ENCODE peak calls at places on chromosomes 4 and X, in ten cellular contexts. One of them, this sample, is unnamed.

GRCh38 chr4:7524841-7525240 is 90.1 kb upstream of the PSAPL1 start:
- DNase-seq in upper lobe of left lung: peak
- DNase-seq in GM12878: no peak
- DNase-seq in Panc1: no peak
- DNase-seq in HL-60: no peak
- DNase-seq in HCT116: no peak
- DNase-seq in suprapubic skin: no peak
- DNase-seq in breast epithelium: no peak
- DNase-seq in HepG2: no peak
- DNase-seq in prostate gland: no peak
- DNase-seq in this sample: no peak

GRCh38 chr4:108449139-108449538 is 171.2 kb upstream of the RPL34 start:
- DNase-seq in GM12878: no peak
- DNase-seq in Panc1: no peak
- DNase-seq in HCT116: no peak
- DNase-seq in HepG2: no peak
- DNase-seq in breast epithelium: no peak
- DNase-seq in HL-60: no peak
- DNase-seq in upper lobe of left lung: no peak
- DNase-seq in prostate gland: no peak
- DNase-seq in suprapubic skin: no peak
- DNase-seq in this sample: no peak

GRCh38 chr4:171846232-171846631 is 33.0 kb downstream of the GALNTL6 start:
- DNase-seq in Panc1: peak
- DNase-seq in HCT116: peak
- DNase-seq in HepG2: peak
- DNase-seq in GM12878: no peak
- DNase-seq in HL-60: peak
- DNase-seq in suprapubic skin: no peak
- DNase-seq in upper lobe of left lung: no peak
- DNase-seq in breast epithelium: no peak
- DNase-seq in prostate gland: no peak
- DNase-seq in this sample: no peak

GRCh38 chr4:26779674-26780073 is 81.0 kb upstream of the STIM2 start:
- DNase-seq in HepG2: no peak
- DNase-seq in HCT116: peak
- DNase-seq in upper lobe of left lung: no peak
- DNase-seq in Panc1: no peak
- DNase-seq in breast epithelium: no peak
- DNase-seq in suprapubic skin: no peak
- DNase-seq in GM12878: no peak
- DNase-seq in HL-60: no peak
- DNase-seq in prostate gland: peak
- DNase-seq in this sample: no peak

GRCh38 chrX:131746491-131746968 is 202.7 kb downstream of the OR13H1 start:
- DNase-seq in HL-60: no peak
- DNase-seq in suprapubic skin: peak
- DNase-seq in breast epithelium: no peak
- DNase-seq in Panc1: peak
- DNase-seq in prostate gland: no peak
- DNase-seq in upper lobe of left lung: no peak
- DNase-seq in GM12878: peak
- DNase-seq in HCT116: peak
- DNase-seq in HepG2: no peak
- DNase-seq in this sample: no peak

GRCh38 chrX:136030357-136031225 is 45.4 kb downstream of the SLC9A6 start:
- DNase-seq in suprapubic skin: peak
- DNase-seq in breast epithelium: no peak
- DNase-seq in HL-60: no peak
- DNase-seq in Panc1: no peak
- DNase-seq in HepG2: no peak
- DNase-seq in prostate gland: no peak
- DNase-seq in upper lobe of left lung: no peak
- DNase-seq in HCT116: no peak
- DNase-seq in GM12878: no peak
- DNase-seq in this sample: no peak

GRCh38 chr4:90444904-90445303 is 317.7 kb downstream of the CCSER1 start:
- DNase-seq in HepG2: no peak
- DNase-seq in breast epithelium: no peak
- DNase-seq in HCT116: no peak
- DNase-seq in GM12878: no peak
- DNase-seq in prostate gland: no peak
- DNase-seq in Panc1: no peak
- DNase-seq in HL-60: no peak
- DNase-seq in upper lobe of left lung: no peak
- DNase-seq in suprapubic skin: no peak
- DNase-seq in this sample: no peak

GRCh38 chr4:165328101-165328425 is 594 bp downstream of the MSMO1 start:
- DNase-seq in breast epithelium: no peak
- DNase-seq in upper lobe of left lung: no peak
- DNase-seq in GM12878: no peak
- DNase-seq in Panc1: no peak
- DNase-seq in HL-60: no peak
- DNase-seq in prostate gland: no peak
- DNase-seq in HepG2: no peak
- DNase-seq in HCT116: no peak
- DNase-seq in suprapubic skin: no peak
- DNase-seq in this sample: no peak

GRCh38 chr4:65195002-65195401 is 475.3 kb downstream of the EPHA5 start:
- DNase-seq in suprapubic skin: no peak
- DNase-seq in upper lobe of left lung: peak
- DNase-seq in prostate gland: no peak
- DNase-seq in Panc1: no peak
- DNase-seq in HepG2: no peak
- DNase-seq in breast epithelium: no peak
- DNase-seq in HCT116: no peak
- DNase-seq in GM12878: no peak
- DNase-seq in HL-60: no peak
- DNase-seq in this sample: no peak

GRCh38 chr4:54165011-54165410 is 64.1 kb upstream of the PDGFRA start:
- DNase-seq in HepG2: no peak
- DNase-seq in upper lobe of left lung: no peak
- DNase-seq in GM12878: no peak
- DNase-seq in breast epithelium: no peak
- DNase-seq in HCT116: no peak
- DNase-seq in Panc1: no peak
- DNase-seq in HL-60: no peak
- DNase-seq in suprapubic skin: no peak
- DNase-seq in prostate gland: no peak
- DNase-seq in this sample: no peak

GRCh38 chr4:119209586-119209985 is 2.9 kb upstream of the USP53 start:
- DNase-seq in GM12878: no peak
- DNase-seq in Panc1: no peak
- DNase-seq in HepG2: no peak
- DNase-seq in HCT116: peak
- DNase-seq in breast epithelium: no peak
- DNase-seq in prostate gland: no peak
- DNase-seq in suprapubic skin: no peak
- DNase-seq in upper lobe of left lung: no peak
- DNase-seq in HL-60: no peak
- DNase-seq in this sample: no peak
- TF ChIP-seq POLR2AphosphoS5 in GM12878: no peak
- TF ChIP-seq POLR2AphosphoS5 in Panc1: no peak
- TF ChIP-seq POLR2AphosphoS5 in HepG2: no peak
- TF ChIP-seq POLR2AphosphoS5 in HCT116: no peak
- TF ChIP-seq POLR2AphosphoS5 in breast epithelium: no peak
- TF ChIP-seq POLR2AphosphoS5 in prostate gland: no peak
- TF ChIP-seq POLR2AphosphoS5 in suprapubic skin: no peak
- TF ChIP-seq POLR2AphosphoS5 in upper lobe of left lung: no peak
- TF ChIP-seq POLR2AphosphoS5 in HL-60: no peak
- TF ChIP-seq POLR2AphosphoS5 in this sample: no peak

GRCh38 chrX:43827791-43828190 is 54.5 kb downstream of the MAOB start:
- DNase-seq in HCT116: no peak
- DNase-seq in upper lobe of left lung: no peak
- DNase-seq in Panc1: no peak
- DNase-seq in suprapubic skin: no peak
- DNase-seq in breast epithelium: no peak
- DNase-seq in HL-60: no peak
- DNase-seq in HepG2: no peak
- DNase-seq in prostate gland: no peak
- DNase-seq in GM12878: no peak
- DNase-seq in this sample: no peak
- TF ChIP-seq POLR2AphosphoS5 in HCT116: no peak
- TF ChIP-seq POLR2AphosphoS5 in upper lobe of left lung: no peak
- TF ChIP-seq POLR2AphosphoS5 in Panc1: no peak
- TF ChIP-seq POLR2AphosphoS5 in suprapubic skin: no peak
- TF ChIP-seq POLR2AphosphoS5 in breast epithelium: no peak
- TF ChIP-seq POLR2AphosphoS5 in HL-60: no peak
- TF ChIP-seq POLR2AphosphoS5 in HepG2: no peak
- TF ChIP-seq POLR2AphosphoS5 in prostate gland: no peak
- TF ChIP-seq POLR2AphosphoS5 in GM12878: no peak
- TF ChIP-seq POLR2AphosphoS5 in this sample: no peak

GRCh38 chr4:140152015-140152703 is 1.8 kb downstream of the MAML3 start:
- DNase-seq in prostate gland: peak
- DNase-seq in Panc1: no peak
- DNase-seq in upper lobe of left lung: peak
- DNase-seq in suprapubic skin: peak
- DNase-seq in breast epithelium: peak
- DNase-seq in GM12878: no peak
- DNase-seq in HL-60: peak
- DNase-seq in HCT116: peak
- DNase-seq in HepG2: no peak
- DNase-seq in this sample: peak
- TF ChIP-seq POLR2AphosphoS5 in prostate gland: no peak
- TF ChIP-seq POLR2AphosphoS5 in Panc1: no peak
- TF ChIP-seq POLR2AphosphoS5 in upper lobe of left lung: no peak
- TF ChIP-seq POLR2AphosphoS5 in suprapubic skin: no peak
- TF ChIP-seq POLR2AphosphoS5 in breast epithelium: peak
- TF ChIP-seq POLR2AphosphoS5 in GM12878: no peak
- TF ChIP-seq POLR2AphosphoS5 in HL-60: no peak
- TF ChIP-seq POLR2AphosphoS5 in HCT116: peak
- TF ChIP-seq POLR2AphosphoS5 in HepG2: no peak
- TF ChIP-seq POLR2AphosphoS5 in this sample: no peak

GRCh38 chr4:184263461-184263860 is 45.8 kb upstream of the ENPP6 start:
- DNase-seq in breast epithelium: no peak
- DNase-seq in HepG2: no peak
- DNase-seq in HL-60: no peak
- DNase-seq in prostate gland: no peak
- DNase-seq in HCT116: no peak
- DNase-seq in GM12878: no peak
- DNase-seq in suprapubic skin: no peak
- DNase-seq in upper lobe of left lung: no peak
- DNase-seq in Panc1: no peak
- DNase-seq in this sample: no peak

GRCh38 chr4:184265566-184266351 is 48.1 kb upstream of the ENPP6 start:
- DNase-seq in HCT116: peak
- DNase-seq in HL-60: no peak
- DNase-seq in upper lobe of left lung: no peak
- DNase-seq in HepG2: no peak
- DNase-seq in prostate gland: no peak
- DNase-seq in suprapubic skin: no peak
- DNase-seq in Panc1: peak
- DNase-seq in GM12878: no peak
- DNase-seq in breast epithelium: no peak
- DNase-seq in this sample: no peak

GRCh38 chr4:184262901-184263300 is 45.2 kb upstream of the ENPP6 start:
- DNase-seq in GM12878: no peak
- DNase-seq in Panc1: no peak
- DNase-seq in HepG2: no peak
- DNase-seq in breast epithelium: no peak
- DNase-seq in upper lobe of left lung: no peak
- DNase-seq in suprapubic skin: no peak
- DNase-seq in HL-60: no peak
- DNase-seq in HCT116: no peak
- DNase-seq in prostate gland: no peak
- DNase-seq in this sample: no peak

GRCh38 chr4:184261246-184261645 is 43.6 kb upstream of the ENPP6 start:
- DNase-seq in Panc1: no peak
- DNase-seq in GM12878: no peak
- DNase-seq in prostate gland: no peak
- DNase-seq in breast epithelium: no peak
- DNase-seq in HCT116: no peak
- DNase-seq in suprapubic skin: no peak
- DNase-seq in upper lobe of left lung: no peak
- DNase-seq in HL-60: peak
- DNase-seq in HepG2: no peak
- DNase-seq in this sample: no peak

DNA sequence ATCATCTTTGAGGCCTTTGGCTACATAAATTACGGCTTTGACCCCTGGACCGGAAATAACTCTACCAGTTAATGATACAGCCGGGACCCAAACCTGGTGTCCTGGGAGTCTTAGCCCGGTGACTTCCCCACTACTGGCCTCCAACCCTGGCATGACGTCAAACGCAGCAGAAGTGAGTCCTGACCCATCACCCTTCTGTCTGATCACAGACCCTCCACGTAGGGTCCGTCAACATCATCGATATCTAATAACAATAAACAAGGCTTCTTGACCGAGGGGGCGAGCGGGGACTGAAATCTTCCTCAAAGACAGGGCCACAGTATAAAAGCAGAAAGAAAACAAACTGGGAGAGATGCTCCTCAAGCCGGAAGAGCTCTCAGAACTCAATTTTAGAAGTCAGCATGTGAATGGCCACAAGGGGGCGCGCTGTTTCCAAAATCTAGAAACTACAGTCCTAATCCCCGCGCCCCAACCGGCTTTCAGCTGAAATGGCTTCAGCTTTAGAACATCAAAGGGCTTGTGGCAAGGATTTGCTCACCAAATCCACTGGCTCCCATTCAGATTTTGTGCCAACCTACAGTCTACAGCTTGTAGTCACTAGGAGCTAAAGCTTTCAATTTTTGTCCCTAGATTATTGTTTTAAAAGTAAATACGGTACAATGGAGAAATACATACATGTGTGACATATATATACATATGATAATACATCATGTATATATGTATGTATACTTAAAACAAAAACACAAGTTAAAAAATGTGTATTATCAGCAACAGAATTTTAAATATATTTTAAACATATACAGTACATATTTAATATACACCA is 46.4 kb upstream of the ENPP6 start:
- DNase-seq in upper lobe of left lung: no peak
- DNase-seq in HCT116: peak
- DNase-seq in suprapubic skin: peak
- DNase-seq in GM12878: no peak
- DNase-seq in HepG2: peak
- DNase-seq in Panc1: peak
- DNase-seq in breast epithelium: peak
- DNase-seq in HL-60: peak
- DNase-seq in prostate gland: peak
- DNase-seq in this sample: no peak
- TF ChIP-seq POLR2AphosphoS5 in upper lobe of left lung: no peak
- TF ChIP-seq POLR2AphosphoS5 in HCT116: no peak
- TF ChIP-seq POLR2AphosphoS5 in suprapubic skin: peak
- TF ChIP-seq POLR2AphosphoS5 in GM12878: no peak
- TF ChIP-seq POLR2AphosphoS5 in HepG2: no peak
- TF ChIP-seq POLR2AphosphoS5 in Panc1: no peak
- TF ChIP-seq POLR2AphosphoS5 in breast epithelium: peak
- TF ChIP-seq POLR2AphosphoS5 in HL-60: no peak
- TF ChIP-seq POLR2AphosphoS5 in prostate gland: peak
- TF ChIP-seq POLR2AphosphoS5 in this sample: no peak